ENCODE peak calls at places on chromosomes 3 and 15, in eight cellular contexts. V is retina; C is activated CD4-positive, alpha-beta T cell treated with anti-CD3 and anti-CD28 coated beads, Interleukin-2, amount 50 U/mL, for 48 hours; L is heart left ventricle; H is stimulated activated CD4-positive, alpha-beta T cell treated with anti-CD3 and anti-CD28 coated beads, Interleukin-12 subunit alpha, Interleukin-12 subunit beta, amount 100 ng/mL, for 24 hours; W is vagina; F is HS-5; I is NCI-H1436 treated with DMSO at 0.1 percent for 48 hours. Q is an unnamed sample.

GRCh38 chr15:99268431-99268830 is 17.1 kb downstream of the LRRC28 start:
- DNase-seq in C (no peak), H (no peak), L (no peak), V (no peak), I (no peak), W (no peak), F (no peak), Q (no peak)

GRCh38 chr3:42190701-42191442 is 75.1 kb downstream of the CCK start:
- DNase-seq in H (peak), C (peak), V (peak), L (peak), I (no peak), F (no peak), W (no peak), Q (peak)

GRCh38 chr3:151750181-151750580 is 16.5 kb downstream of the AADACL2 start:
- DNase-seq in L (no peak), F (no peak), V (no peak), H (no peak), W (no peak), C (no peak), I (no peak), Q (no peak)

GRCh38 chr3:114093596-114093995 is 37.1 kb downstream of the QTRT2 start:
- DNase-seq in C (no peak), H (no peak), V (no peak), W (no peak), L (peak), F (peak), I (no peak), Q (peak)

GRCh38 chr15:87121357-87121756 is 1041.7 kb downstream of the AGBL1 start:
- DNase-seq in I (no peak), C (no peak), W (no peak), F (no peak), V (no peak), H (no peak), L (no peak), Q (no peak)

GRCh38 chr3:135869439-135870105 is 96.0 kb upstream of the PPP2R3A start:
- DNase-seq in H (no peak), I (no peak), C (no peak), L (no peak), W (no peak), V (no peak), F (peak), Q (no peak)

GRCh38 chr3:149466192-149466591 is 8.3 kb upstream of the TM4SF4 start:
- DNase-seq in C (no peak), I (no peak), F (peak), W (peak), H (no peak), V (no peak), L (no peak), Q (no peak)

GRCh38 chr15:69253156-69253555 is 45.6 kb upstream of the PAQR5 start:
- DNase-seq in I (no peak), H (no peak), L (no peak), C (no peak), W (no peak), F (peak), V (no peak), Q (no peak)

GRCh38 chr15:54840999-54841398 is 355.7 kb downstream of the RSL24D1 start:
- DNase-seq in L (no peak), C (no peak), F (no peak), V (no peak), I (no peak), W (no peak), H (no peak), Q (no peak)

Q was measured in right atrium auricular region.